ENCODE peak calls at places on chromosomes 2 and 18, in four cellular contexts. K is right cardiac atrium; R is CD4-positive, alpha-beta T cell; Z is HCT116. D is an unnamed sample.

GRCh38 chr2:96159084-96159830 is 14.0 kb upstream of the DUSP2 start:
- DNase-seq in K (no peak), R (peak), Z (no peak), D (no peak)

GRCh38 chr2:30277582-30277981 is 46.2 kb downstream of the LBH start:
- DNase-seq in K (no peak), R (no peak), Z (no peak), D (no peak)

GRCh38 chr2:1802469-1803216 is 58.3 kb upstream of the PXDN start:
- DNase-seq in K (no peak), R (no peak), Z (no peak), D (no peak)

GRCh38 chr2:151549191-151549590 is 139.5 kb downstream of the RIF1 start:
- DNase-seq in K (no peak), R (no peak), Z (no peak), D (no peak)

GRCh38 chr2:215605214-215605613 is 169.3 kb upstream of the FN1 start:
- DNase-seq in K (no peak), R (no peak), Z (no peak), D (no peak)

GRCh38 chr2:151765760-151766159 is 31.5 kb upstream of the NEB start:
- DNase-seq in K (no peak), R (no peak), Z (no peak), D (no peak)

GRCh38 chr2:173264603-173265366 is 89.9 kb upstream of the CDCA7 start:
- DNase-seq in K (no peak), R (no peak), Z (no peak), D (no peak)

GRCh38 chr2:72757177-72757775 is 68.6 kb downstream of the EXOC6B start:
- DNase-seq in K (no peak), R (no peak), Z (no peak), D (peak)

GRCh38 chr2:86807462-86808275 is 17.0 kb upstream of the CD8A start:
- DNase-seq in K (peak), R (no peak), Z (peak), D (peak)

GRCh38 chr18:46711444-46711863 is 45.4 kb downstream of the ST8SIA5 start:
- DNase-seq in K (no peak), R (no peak), Z (no peak), D (no peak)

GRCh38 chr2:176566936-176567335 is 297.7 kb downstream of the MTX2 start:
- DNase-seq in K (no peak), R (no peak), Z (no peak), D (no peak)

GRCh38 chr2:96869281-96869823 is 528 bp downstream of the SEMA4C start:
- DNase-seq in K (peak), R (no peak), Z (peak), D (no peak)

GRCh38 chr2:118469103-118469502 is 378.3 kb downstream of the EN1 start:
- DNase-seq in K (no peak), R (no peak), Z (no peak), D (no peak)

GRCh38 chr2:20650412-20650879 is 452 bp downstream of the HS1BP3 start:
- DNase-seq in K (peak), R (peak), Z (no peak), D (no peak)

DNA sequence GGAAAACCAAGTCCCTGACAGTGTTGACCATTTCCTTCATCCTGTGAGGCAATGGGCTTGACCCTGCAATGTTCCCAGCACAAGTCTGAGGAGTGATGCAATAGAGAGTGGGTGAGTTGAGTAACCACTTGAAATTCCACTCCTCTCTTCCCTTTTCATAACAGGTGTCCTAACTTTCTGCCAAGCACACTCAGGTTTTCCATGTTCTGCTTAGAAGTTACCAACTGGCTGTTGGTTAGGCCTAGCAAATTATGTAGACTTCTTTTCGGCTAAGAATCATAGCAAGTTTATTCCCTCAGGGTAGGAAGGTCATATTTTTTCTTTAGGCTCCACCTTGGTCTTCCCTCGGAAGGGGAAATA is 11.5 kb downstream of the GNLY start:
- DNase-seq in K (peak), R (no peak), Z (peak), D (peak)
- H3K27ac ChIP-seq in K (no peak), R (no peak), Z (no peak), D (peak)

DNA sequence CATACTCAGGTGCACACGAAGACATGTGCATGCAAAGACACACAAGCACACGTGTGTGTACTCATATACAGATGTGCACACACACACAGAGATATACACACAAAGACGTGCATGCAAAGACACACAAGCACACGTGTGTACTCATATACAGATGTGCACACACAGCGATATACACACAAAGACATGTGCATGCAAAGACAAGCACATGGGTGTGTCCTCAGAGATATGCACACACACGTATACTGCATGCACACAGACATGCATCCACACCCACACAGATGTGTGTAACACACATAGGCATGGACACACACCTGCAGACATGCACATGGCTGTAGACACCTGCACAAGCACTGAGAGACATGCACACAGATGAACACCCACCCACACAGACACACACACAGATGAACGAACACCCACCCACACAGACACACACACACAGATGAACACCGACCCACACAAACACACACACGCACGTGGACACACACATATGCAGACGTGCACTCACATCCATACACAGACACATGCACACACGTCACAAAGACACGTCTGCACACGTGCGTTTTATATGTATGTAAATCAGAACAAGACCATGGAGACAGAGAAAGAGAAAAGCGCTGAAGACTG is 231.9 kb downstream of the TWIST2 start:
- DNase-seq in K (no peak), R (no peak), Z (no peak), D (no peak)
- H3K27ac ChIP-seq in K (no peak), R (no peak), Z (no peak), D (no peak)

GRCh38 chr18:37424507-37424906 is 141.1 kb downstream of the CELF4 start:
- DNase-seq in K (no peak), R (no peak), Z (no peak), D (no peak)

GRCh38 chr18:37420315-37420880 is 145.2 kb downstream of the CELF4 start:
- DNase-seq in K (no peak), R (no peak), Z (no peak), D (no peak)

GRCh38 chr18:37421349-37422080 is 144.1 kb downstream of the CELF4 start:
- DNase-seq in K (no peak), R (no peak), Z (no peak), D (no peak)

GRCh38 chr18:37419866-37420265 is 145.7 kb downstream of the CELF4 start:
- DNase-seq in K (no peak), R (no peak), Z (no peak), D (no peak)

DNA sequence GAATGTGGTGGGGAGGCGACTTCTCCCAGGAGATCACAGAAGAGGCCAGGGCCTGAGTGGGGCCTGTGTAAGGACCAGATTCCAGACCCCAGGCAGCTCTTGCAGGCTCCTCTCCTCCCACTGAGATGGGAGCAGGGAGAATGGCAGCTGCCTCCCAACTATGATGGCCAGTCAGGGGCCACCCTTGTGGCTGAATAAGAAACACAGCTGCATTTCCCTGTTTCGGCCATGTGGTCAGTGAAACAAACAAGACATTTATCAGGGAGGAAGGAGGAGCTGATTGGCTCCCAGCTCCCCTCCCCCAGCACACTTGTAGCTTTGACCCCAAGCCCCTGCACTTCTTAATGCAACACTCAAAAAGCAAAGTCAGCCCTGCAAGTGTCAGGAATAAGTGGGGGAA is 143.5 kb downstream of the CELF4 start:
- DNase-seq in K (no peak), R (no peak), Z (no peak), D (no peak)
- H3K27ac ChIP-seq in K (no peak), R (no peak), Z (no peak), D (no peak)

DNA sequence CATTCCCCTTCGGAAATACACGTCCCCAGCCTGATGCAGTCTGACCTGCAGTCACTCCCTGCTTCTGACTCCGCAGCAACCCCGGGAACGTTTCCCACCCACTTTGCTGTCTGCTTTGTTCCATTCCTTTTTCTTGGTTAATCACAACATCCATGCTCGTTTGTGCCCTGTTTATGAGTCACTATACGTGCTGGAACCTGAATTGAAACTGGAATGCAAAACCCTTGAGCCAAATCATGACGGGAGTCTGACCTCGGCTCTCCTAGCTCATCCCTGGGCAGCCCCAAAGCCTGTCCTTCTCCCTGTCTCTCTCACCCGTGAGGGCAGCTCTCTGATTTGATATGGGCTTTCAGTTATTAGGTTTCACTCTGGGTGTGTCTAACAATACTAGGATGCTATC is 57.1 kb upstream of the RNF152 start:
- DNase-seq in K (no peak), R (no peak), Z (no peak), D (peak)
- H3K27ac ChIP-seq in K (no peak), R (no peak), Z (no peak), D (peak)

DNA sequence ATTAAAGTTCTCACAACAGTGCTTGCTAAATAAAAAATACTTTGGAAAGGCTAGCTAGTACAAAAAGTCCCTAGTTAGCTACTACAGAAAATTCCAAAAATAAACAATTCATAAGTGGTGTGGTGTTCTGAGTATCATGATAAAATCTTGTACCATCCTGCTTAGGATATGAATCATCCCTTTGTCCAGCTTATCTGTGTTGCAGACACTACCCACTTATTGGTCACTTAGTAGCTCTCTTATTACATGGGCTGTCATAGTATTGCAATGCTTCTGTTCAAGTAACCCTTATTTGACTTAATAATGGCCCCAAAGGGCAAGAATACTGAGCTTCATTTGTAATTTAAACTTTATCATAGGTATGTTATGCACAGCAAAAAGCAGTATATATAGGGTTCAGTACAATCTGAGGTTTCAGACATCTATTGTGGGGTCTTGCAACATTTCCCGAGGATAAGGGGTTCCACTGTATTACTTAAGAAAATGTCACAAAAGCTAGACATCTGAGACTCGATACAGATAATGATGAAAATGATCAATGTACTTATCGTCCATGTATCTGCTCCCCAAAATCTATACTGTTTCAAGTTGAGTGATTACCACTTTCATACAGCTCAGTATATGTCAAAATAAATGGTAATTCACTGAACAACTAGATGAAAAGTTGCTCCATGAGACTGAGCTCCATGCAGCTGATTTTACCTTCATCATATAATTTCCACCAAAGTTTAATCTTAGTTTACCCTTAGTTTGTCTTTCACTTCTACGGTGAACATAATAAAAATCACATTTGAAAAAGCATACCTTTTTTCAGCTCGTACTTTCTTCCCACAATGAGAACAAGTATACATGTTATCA is 93.8 kb downstream of the C2orf74 start:
- DNase-seq in K (no peak), R (no peak), Z (no peak), D (peak)
- H3K27ac ChIP-seq in K (no peak), R (no peak), Z (no peak), D (peak)

DNA sequence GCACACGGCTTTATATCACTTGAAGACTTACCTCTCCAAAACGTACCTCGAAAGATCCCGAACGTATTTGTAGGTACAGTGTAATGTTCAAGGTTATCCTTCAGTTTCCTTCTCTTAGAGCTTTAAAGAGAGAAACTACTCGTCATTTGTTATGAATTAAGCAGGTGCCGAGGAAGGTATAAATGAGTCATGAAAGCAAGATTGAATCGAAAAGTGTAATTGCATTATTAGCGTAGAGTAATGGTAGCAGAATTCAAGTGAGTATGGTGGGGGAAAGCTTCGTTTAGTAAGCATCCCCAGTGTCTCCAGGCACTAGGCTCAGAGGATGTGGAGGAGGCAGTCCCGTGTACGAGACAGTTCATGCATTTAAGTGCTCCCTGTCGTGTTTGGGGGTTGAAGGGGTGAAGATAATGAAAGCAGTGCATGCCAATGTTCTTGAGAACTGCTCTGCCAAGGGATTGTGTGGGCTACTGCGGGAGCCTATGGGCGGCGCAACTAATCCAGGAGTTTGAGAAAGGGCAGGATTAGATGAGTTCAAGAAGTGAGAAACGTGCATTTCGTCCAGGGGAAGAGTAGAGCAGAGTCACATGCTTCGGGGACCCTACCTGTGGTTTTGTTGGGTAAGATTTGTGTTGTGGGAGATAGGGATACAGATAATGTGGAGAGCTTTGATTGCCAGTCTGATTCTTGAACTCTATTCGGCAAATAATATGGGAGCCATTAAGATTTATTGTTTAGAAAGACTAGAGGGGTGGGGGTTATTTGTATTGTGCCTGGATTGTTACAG is 902 bp downstream of the POLR1B start:
- DNase-seq in K (no peak), R (no peak), Z (peak), D (no peak)
- H3K27ac ChIP-seq in K (no peak), R (no peak), Z (peak), D (peak)

D was measured in epithelial cell of prostate.